ENCODE peak calls at places on chromosome 7, in five cellular contexts. One of them, this sample, is unnamed.

GRCh38 chr7:72411419-72411818 is 719 bp downstream of the CALN1 start:
- DNase-seq in H9: no peak
- DNase-seq in psoas muscle: no peak
- DNase-seq in B cell: no peak
- DNase-seq in AG04450: no peak
- DNase-seq in this sample: no peak

GRCh38 chr7:45589915-45590678 is 15.9 kb downstream of the ADCY1 start:
- DNase-seq in H9: peak
- DNase-seq in psoas muscle: no peak
- DNase-seq in B cell: no peak
- DNase-seq in AG04450: no peak
- DNase-seq in this sample: peak

GRCh38 chr7:148402159-148402558 is 188.4 kb upstream of the C7orf33 start:
- DNase-seq in H9: no peak
- DNase-seq in psoas muscle: no peak
- DNase-seq in B cell: no peak
- DNase-seq in AG04450: no peak
- DNase-seq in this sample: no peak

GRCh38 chr7:155983176-155983815 is 171.0 kb upstream of the SHH start:
- DNase-seq in H9: peak
- DNase-seq in psoas muscle: no peak
- DNase-seq in B cell: no peak
- DNase-seq in AG04450: no peak
- DNase-seq in this sample: peak

GRCh38 chr7:117095055-117095454 is 141.8 kb downstream of the ST7 start:
- DNase-seq in H9: no peak
- DNase-seq in psoas muscle: no peak
- DNase-seq in B cell: no peak
- DNase-seq in AG04450: no peak
- DNase-seq in this sample: no peak

GRCh38 chr7:131231381-131232220 is 96.1 kb upstream of the MKLN1 start:
- DNase-seq in H9: no peak
- DNase-seq in psoas muscle: no peak
- DNase-seq in B cell: peak
- DNase-seq in AG04450: peak
- DNase-seq in this sample: no peak

GRCh38 chr7:54827719-54828118 is 68.7 kb upstream of the SEC61G start:
- DNase-seq in H9: no peak
- DNase-seq in psoas muscle: no peak
- DNase-seq in B cell: no peak
- DNase-seq in AG04450: no peak
- DNase-seq in this sample: no peak

GRCh38 chr7:40470111-40470736 is 335.4 kb downstream of the SUGCT start:
- DNase-seq in H9: no peak
- DNase-seq in psoas muscle: no peak
- DNase-seq in B cell: no peak
- DNase-seq in AG04450: no peak
- DNase-seq in this sample: no peak

GRCh38 chr7:30273552-30273951 is 10.8 kb upstream of the ZNRF2 start:
- DNase-seq in H9: no peak
- DNase-seq in psoas muscle: no peak
- DNase-seq in B cell: no peak
- DNase-seq in AG04450: no peak
- DNase-seq in this sample: no peak

GRCh38 chr7:36312064-36312914 is 77.4 kb upstream of the ANLN start:
- DNase-seq in H9: peak
- DNase-seq in psoas muscle: no peak
- DNase-seq in B cell: no peak
- DNase-seq in AG04450: no peak
- DNase-seq in this sample: no peak

GRCh38 chr7:33841658-33842057 is 63.7 kb upstream of the BMPER start:
- DNase-seq in H9: no peak
- DNase-seq in psoas muscle: peak
- DNase-seq in B cell: no peak
- DNase-seq in AG04450: no peak
- DNase-seq in this sample: no peak

GRCh38 chr7:128381161-128381821 is 19.8 kb upstream of the PRRT4 start:
- DNase-seq in H9: peak
- DNase-seq in psoas muscle: no peak
- DNase-seq in B cell: no peak
- DNase-seq in AG04450: no peak
- DNase-seq in this sample: no peak

GRCh38 chr7:38306914-38307313 is 33.5 kb upstream of the TARP start:
- DNase-seq in H9: no peak
- DNase-seq in psoas muscle: no peak
- DNase-seq in B cell: no peak
- DNase-seq in AG04450: no peak
- DNase-seq in this sample: no peak

GRCh38 chr7:156773966-156774365 is 119.0 kb downstream of the LMBR1 start:
- DNase-seq in H9: no peak
- DNase-seq in psoas muscle: no peak
- DNase-seq in B cell: no peak
- DNase-seq in AG04450: no peak
- DNase-seq in this sample: no peak

GRCh38 chr7:31146026-31146425 is 93.9 kb downstream of the ADCYAP1R1 start:
- DNase-seq in H9: no peak
- DNase-seq in psoas muscle: no peak
- DNase-seq in B cell: no peak
- DNase-seq in AG04450: no peak
- DNase-seq in this sample: no peak

GRCh38 chr7:35558841-35559240 is 136.1 kb downstream of the HERPUD2 start:
- DNase-seq in H9: no peak
- DNase-seq in psoas muscle: no peak
- DNase-seq in B cell: no peak
- DNase-seq in AG04450: no peak
- DNase-seq in this sample: no peak

GRCh38 chr7:98266840-98267239 is 14.6 kb upstream of the BRI3 start:
- DNase-seq in H9: no peak
- DNase-seq in psoas muscle: no peak
- DNase-seq in B cell: no peak
- DNase-seq in AG04450: no peak
- DNase-seq in this sample: no peak

GRCh38 chr7:136086712-136087111 is 109.6 kb upstream of the MTPN start:
- DNase-seq in H9: peak
- DNase-seq in psoas muscle: no peak
- DNase-seq in B cell: no peak
- DNase-seq in AG04450: peak
- DNase-seq in this sample: no peak

GRCh38 chr7:118169146-118169545 is 14.8 kb upstream of the LSM8 start:
- DNase-seq in H9: no peak
- DNase-seq in psoas muscle: no peak
- DNase-seq in B cell: no peak
- DNase-seq in AG04450: no peak
- DNase-seq in this sample: no peak

GRCh38 chr7:29878081-29878688 is 71.9 kb downstream of the WIPF3 start:
- DNase-seq in H9: no peak
- DNase-seq in psoas muscle: no peak
- DNase-seq in B cell: peak
- DNase-seq in AG04450: peak
- DNase-seq in this sample: no peak

GRCh38 chr7:92768501-92769360 is 67.6 kb downstream of the CDK6 start:
- DNase-seq in H9: no peak
- DNase-seq in psoas muscle: no peak
- DNase-seq in B cell: no peak
- DNase-seq in AG04450: no peak
- DNase-seq in this sample: no peak

GRCh38 chr7:84230491-84230890 is 35.9 kb upstream of the SEMA3A start:
- DNase-seq in H9: no peak
- DNase-seq in psoas muscle: no peak
- DNase-seq in B cell: no peak
- DNase-seq in AG04450: no peak
- DNase-seq in this sample: no peak

GRCh38 chr7:7263297-7264230 is 81.2 kb downstream of the C1GALT1 start:
- DNase-seq in H9: no peak
- DNase-seq in psoas muscle: no peak
- DNase-seq in B cell: no peak
- DNase-seq in AG04450: no peak
- DNase-seq in this sample: no peak

GRCh38 chr7:30660331-30661255 is 21.7 kb downstream of the CRHR2 start:
- DNase-seq in H9: no peak
- DNase-seq in psoas muscle: no peak
- DNase-seq in B cell: no peak
- DNase-seq in AG04450: no peak
- DNase-seq in this sample: no peak

GRCh38 chr7:46534593-46535271 is 613.7 kb upstream of the IGFBP3 start:
- DNase-seq in H9: peak
- DNase-seq in psoas muscle: no peak
- DNase-seq in B cell: no peak
- DNase-seq in AG04450: peak
- DNase-seq in this sample: no peak

GRCh38 chr7:132869166-132869861 is 212.6 kb downstream of the CHCHD3 start:
- DNase-seq in H9: no peak
- DNase-seq in psoas muscle: no peak
- DNase-seq in B cell: no peak
- DNase-seq in AG04450: no peak
- DNase-seq in this sample: no peak

GRCh38 chr7:157622408-157623221 is 285.8 kb downstream of the DNAJB6 start:
- DNase-seq in H9: no peak
- DNase-seq in psoas muscle: no peak
- DNase-seq in B cell: no peak
- DNase-seq in AG04450: no peak
- DNase-seq in this sample: no peak

GRCh38 chr7:77330169-77330882 is 85.8 kb downstream of the GSAP start:
- DNase-seq in H9: no peak
- DNase-seq in psoas muscle: no peak
- DNase-seq in B cell: peak
- DNase-seq in AG04450: no peak
- DNase-seq in this sample: no peak

GRCh38 chr7:6416516-6417145 is 31.1 kb downstream of the DAGLB start:
- DNase-seq in H9: peak
- DNase-seq in psoas muscle: no peak
- DNase-seq in B cell: no peak
- DNase-seq in AG04450: no peak
- DNase-seq in this sample: no peak

GRCh38 chr7:42972703-42973500 is 40.7 kb downstream of the MRPL32 start:
- DNase-seq in H9: no peak
- DNase-seq in psoas muscle: peak
- DNase-seq in B cell: no peak
- DNase-seq in AG04450: peak
- DNase-seq in this sample: no peak

GRCh38 chr7:117110480-117111315 is 157.4 kb downstream of the ST7 start:
- DNase-seq in H9: no peak
- DNase-seq in psoas muscle: no peak
- DNase-seq in B cell: peak
- DNase-seq in AG04450: no peak
- DNase-seq in this sample: no peak

GRCh38 chr7:95865716-95866371 is 93.5 kb downstream of the DYNC1I1 start:
- DNase-seq in H9: peak
- DNase-seq in psoas muscle: no peak
- DNase-seq in B cell: no peak
- DNase-seq in AG04450: no peak
- DNase-seq in this sample: no peak
- TF ChIP-seq CTCF in H9: peak
- TF ChIP-seq CTCF in psoas muscle: no peak
- TF ChIP-seq CTCF in B cell: no peak
- TF ChIP-seq CTCF in AG04450: peak
- TF ChIP-seq CTCF in this sample: peak

GRCh38 chr7:113289140-113289740 is 170.9 kb upstream of the SMIM30 start:
- DNase-seq in H9: no peak
- DNase-seq in psoas muscle: no peak
- DNase-seq in B cell: no peak
- DNase-seq in AG04450: no peak
- DNase-seq in this sample: no peak
- TF ChIP-seq CTCF in H9: peak
- TF ChIP-seq CTCF in psoas muscle: peak
- TF ChIP-seq CTCF in B cell: no peak
- TF ChIP-seq CTCF in AG04450: peak
- TF ChIP-seq CTCF in this sample: peak

GRCh38 chr7:82250598-82250997 is 193.0 kb downstream of the CACNA2D1 start:
- DNase-seq in H9: no peak
- DNase-seq in psoas muscle: no peak
- DNase-seq in B cell: no peak
- DNase-seq in AG04450: no peak
- DNase-seq in this sample: no peak

GRCh38 chr7:82249979-82250378 is 193.6 kb downstream of the CACNA2D1 start:
- DNase-seq in H9: no peak
- DNase-seq in psoas muscle: no peak
- DNase-seq in B cell: no peak
- DNase-seq in AG04450: no peak
- DNase-seq in this sample: no peak

GRCh38 chr7:82244947-82245346 is 198.6 kb downstream of the CACNA2D1 start:
- DNase-seq in H9: no peak
- DNase-seq in psoas muscle: no peak
- DNase-seq in B cell: no peak
- DNase-seq in AG04450: no peak
- DNase-seq in this sample: no peak

DNA sequence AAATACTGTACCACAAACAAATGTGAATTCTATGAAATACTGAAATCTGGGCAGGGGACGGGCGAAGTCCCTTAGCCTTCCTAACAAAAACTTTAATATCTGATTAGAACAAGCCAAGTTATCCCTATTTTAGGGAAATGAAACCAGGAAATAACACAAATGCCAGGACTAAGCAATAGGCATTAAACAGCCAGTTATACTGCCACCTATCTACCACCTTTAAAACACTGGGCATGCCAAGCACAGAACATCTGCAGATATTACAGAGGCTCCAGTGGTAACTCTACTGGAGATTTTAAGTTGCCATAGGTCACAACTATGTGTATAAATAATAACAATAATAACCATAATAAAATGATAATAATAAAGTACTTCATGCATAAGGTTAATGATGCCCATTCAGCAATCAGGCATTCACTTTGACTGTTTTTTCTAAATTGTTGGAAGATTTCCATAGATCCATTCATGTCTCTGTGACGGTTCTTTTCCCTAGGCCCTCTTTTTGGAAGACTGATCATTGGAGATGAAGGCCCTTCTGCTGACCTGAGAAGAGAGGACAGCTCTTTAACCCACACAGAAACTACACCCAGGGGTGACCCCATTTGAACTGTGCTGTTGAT is 195.7 kb downstream of the CACNA2D1 start:
- DNase-seq in H9: no peak
- DNase-seq in psoas muscle: no peak
- DNase-seq in B cell: no peak
- DNase-seq in AG04450: no peak
- DNase-seq in this sample: no peak
- TF ChIP-seq CTCF in H9: peak
- TF ChIP-seq CTCF in psoas muscle: peak
- TF ChIP-seq CTCF in B cell: no peak
- TF ChIP-seq CTCF in AG04450: peak
- TF ChIP-seq CTCF in this sample: peak

DNA sequence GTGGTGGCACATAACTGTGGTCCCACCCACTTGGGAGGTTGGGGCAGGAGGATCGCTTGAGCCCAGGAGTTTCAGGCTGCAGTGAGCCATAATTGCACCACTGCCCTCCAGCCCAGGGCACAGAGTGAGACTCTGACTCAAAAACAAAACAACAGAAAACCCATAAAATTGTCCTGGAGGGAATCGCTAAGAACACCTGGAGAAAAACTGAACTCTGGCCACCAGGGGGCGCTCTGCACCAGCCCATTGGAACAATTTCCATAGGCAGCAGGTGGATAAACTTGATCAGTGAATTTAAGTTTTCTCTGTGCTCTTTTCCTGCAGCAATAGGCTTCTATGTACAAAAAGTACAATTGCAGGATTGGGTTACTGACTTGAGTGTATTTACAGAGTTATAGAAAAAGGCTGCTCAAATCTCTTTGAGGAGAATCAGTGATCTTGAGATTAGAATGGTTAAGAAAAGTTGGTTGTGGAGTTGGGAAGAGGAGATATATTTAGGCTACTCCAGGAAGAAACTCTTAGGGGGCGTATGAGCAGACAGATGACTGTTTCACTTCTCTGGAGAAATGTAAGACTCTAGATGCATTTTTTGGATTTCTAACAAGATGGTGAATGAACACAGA is 274.9 kb upstream of the GALNT17 start:
- DNase-seq in H9: peak
- DNase-seq in psoas muscle: peak
- DNase-seq in B cell: peak
- DNase-seq in AG04450: no peak
- DNase-seq in this sample: peak
- TF ChIP-seq CTCF in H9: peak
- TF ChIP-seq CTCF in psoas muscle: peak
- TF ChIP-seq CTCF in B cell: peak
- TF ChIP-seq CTCF in AG04450: peak
- TF ChIP-seq CTCF in this sample: peak

This sample was measured in type B pancreatic cell.